ENCODE peak calls at places on chromosomes 11 and 22, in six cellular contexts. X, M, J, H, B and V are unnamed samples.

GRCh38 chr11:130837194-130837593 is 79.1 kb downstream of the SNX19 start:
- DNase-seq in X (no peak), M (no peak), J (no peak), H (no peak), B (no peak), V (no peak)

GRCh38 chr11:78432058-78432515 is 14.5 kb upstream of the GAB2 start:
- DNase-seq in X (no peak), M (peak), J (no peak), H (no peak), B (peak), V (no peak)

GRCh38 chr11:70139785-70140410 is 61.8 kb downstream of the ANO1 start:
- DNase-seq in X (no peak), M (no peak), J (no peak), H (no peak), B (no peak), V (no peak)

GRCh38 chr11:107825875-107826274 is 32.7 kb downstream of the SLC35F2 start:
- DNase-seq in X (no peak), M (no peak), J (no peak), H (no peak), B (no peak), V (no peak)

GRCh38 chr22:42343551-42344081 is 73.2 kb upstream of the TCF20 start:
- DNase-seq in X (no peak), M (peak), J (peak), H (no peak), B (no peak), V (no peak)

GRCh38 chr11:38246451-38246850 is 1648.4 kb upstream of the RAG2 start:
- DNase-seq in X (no peak), M (no peak), J (no peak), H (no peak), B (no peak), V (no peak)

GRCh38 chr11:2129323-2129698 is 9.9 kb downstream of the IGF2 start:
- DNase-seq in X (no peak), M (no peak), J (no peak), H (no peak), B (no peak), V (no peak)

GRCh38 chr22:48449466-48450187 is 1378.0 kb downstream of the BRD1 start:
- DNase-seq in X (no peak), M (no peak), J (no peak), H (no peak), B (no peak), V (no peak)

GRCh38 chr22:41841085-41841712 is 8.3 kb downstream of the SREBF2 start:
- DNase-seq in X (no peak), M (no peak), J (no peak), H (no peak), B (no peak), V (no peak)